ENCODE peak calls at places on chromosomes 5 and 9, in six cellular contexts. F, P, K, S, Z and D are unnamed samples.

GRCh38 chr9:126933334-126933980 is 18.9 kb downstream of the RALGPS1 start:
- DNase-seq in F (no peak), P (no peak), K (no peak), S (no peak), Z (no peak), D (no peak)

GRCh38 chr9:109117856-109118801 is 1.6 kb downstream of the TMEM245 start:
- DNase-seq in F (no peak), P (no peak), K (no peak), S (peak; percentile 88), Z (peak; percentile 79), D (no peak)

GRCh38 chr9:94270009-94270408 is 10.9 kb downstream of the ZNF169 start:
- DNase-seq in F (no peak), P (no peak), K (no peak), S (no peak), Z (no peak), D (no peak)

GRCh38 chr5:126947146-126948010 is 83.0 kb downstream of the MARCHF3 start:
- DNase-seq in F (peak; percentile 56), P (no peak), K (no peak), S (no peak), Z (no peak), D (no peak)

GRCh38 chr5:89313044-89313443 is 430.1 kb upstream of the MEF2C start:
- DNase-seq in F (no peak), P (no peak), K (no peak), S (peak; percentile 82), Z (peak; percentile 99), D (no peak)

GRCh38 chr9:94805585-94805984 is 79.1 kb downstream of the AOPEP start:
- DNase-seq in F (no peak), P (peak; percentile 88), K (peak; percentile 69), S (peak; percentile 89), Z (peak; percentile 99), D (no peak)

GRCh38 chr9:81999806-82000205 is 11.2 kb downstream of the SPATA31D1 start:
- DNase-seq in F (no peak), P (no peak), K (no peak), S (no peak), Z (no peak), D (no peak)

GRCh38 chr9:130186839-130187522 is 14.8 kb downstream of the NCS1 start:
- DNase-seq in F (no peak), P (no peak), K (peak; percentile 86), S (peak; percentile 75), Z (peak; percentile 69), D (no peak)

GRCh38 chr9:72065076-72065475 is 4.7 kb upstream of the C9orf57 start:
- DNase-seq in F (no peak), P (no peak), K (no peak), S (peak; percentile 37), Z (peak; percentile 71), D (no peak)

GRCh38 chr9:10371824-10372223 is 241.0 kb downstream of the PTPRD start:
- DNase-seq in F (no peak), P (no peak), K (no peak), S (no peak), Z (no peak), D (no peak)

GRCh38 chr5:3853366-3853765 is 257.7 kb downstream of the IRX1 start:
- DNase-seq in F (no peak), P (no peak), K (no peak), S (no peak), Z (no peak), D (no peak)

GRCh38 chr5:67289763-67290521 is 93.3 kb upstream of the CD180 start:
- DNase-seq in F (no peak), P (no peak), K (no peak), S (no peak), Z (no peak), D (no peak)

GRCh38 chr9:93126825-93127368 is 7.2 kb downstream of the NINJ1 start:
- DNase-seq in F (no peak), P (no peak), K (no peak), S (no peak), Z (no peak), D (no peak)

GRCh38 chr9:118751077-118751847 is 618.0 kb downstream of the BRINP1 start:
- DNase-seq in F (no peak), P (no peak), K (no peak), S (no peak), Z (no peak), D (no peak)

GRCh38 chr9:15492485-15493150 is 18.2 kb downstream of the PSIP1 start:
- DNase-seq in F (no peak), P (no peak), K (no peak), S (no peak), Z (no peak), D (no peak)

GRCh38 chr5:164191240-164191639 is 685.8 kb downstream of the MAT2B start:
- DNase-seq in F (no peak), P (no peak), K (no peak), S (peak; percentile 78), Z (peak; percentile 12), D (no peak)

GRCh38 chr5:91307023-91307422 is 76.1 kb downstream of the ARRDC3 start:
- DNase-seq in F (no peak), P (no peak), K (no peak), S (no peak), Z (peak; percentile 33), D (no peak)

GRCh38 chr5:132489871-132490483 is 596 bp downstream of the IRF1 start:
- DNase-seq in F (peak; percentile 81), P (no peak), K (no peak), S (peak; percentile 22), Z (no peak), D (no peak)

DNA sequence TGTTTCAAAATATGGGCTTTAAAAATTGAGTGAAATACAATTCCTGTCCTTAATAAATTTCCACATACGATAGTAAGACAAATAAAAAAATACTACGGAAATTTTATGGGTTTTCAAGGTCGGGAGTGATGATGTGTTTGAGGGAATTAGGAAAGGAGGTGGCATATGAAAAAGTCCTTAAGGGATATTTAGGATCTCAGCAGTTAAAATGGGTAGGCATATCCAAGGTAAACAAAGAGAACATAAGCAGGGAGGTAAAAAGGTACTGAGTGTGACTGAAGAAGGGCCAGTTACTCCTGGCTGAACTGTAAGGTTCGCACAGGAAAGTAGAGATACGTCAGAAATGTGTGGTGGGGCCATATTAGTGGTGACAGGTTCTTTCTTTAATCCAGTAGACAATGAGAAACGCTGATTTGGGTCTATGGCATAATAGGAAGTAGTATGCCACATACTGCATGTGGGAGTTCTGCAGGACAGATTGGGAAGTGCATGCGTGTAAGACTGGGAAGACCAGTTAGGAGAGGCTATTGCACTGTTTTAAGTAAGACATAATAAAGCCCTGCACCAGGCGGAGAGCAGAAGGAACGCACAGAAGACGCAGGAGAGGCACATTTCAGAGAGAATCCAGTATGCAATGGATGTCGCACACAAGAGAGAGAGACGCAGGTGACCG is 932 bp upstream of the HMGCR start:
- DNase-seq in F (peak; percentile 50), P (peak; percentile 50), K (peak; percentile 53), S (peak; percentile 69), Z (peak; percentile 78), D (peak; percentile 25)
- TF ChIP-seq CTCF in F (no peak), P (peak; percentile 62), K (peak; percentile 56), S (no peak), Z (peak; percentile 61), D (no peak)

DNA sequence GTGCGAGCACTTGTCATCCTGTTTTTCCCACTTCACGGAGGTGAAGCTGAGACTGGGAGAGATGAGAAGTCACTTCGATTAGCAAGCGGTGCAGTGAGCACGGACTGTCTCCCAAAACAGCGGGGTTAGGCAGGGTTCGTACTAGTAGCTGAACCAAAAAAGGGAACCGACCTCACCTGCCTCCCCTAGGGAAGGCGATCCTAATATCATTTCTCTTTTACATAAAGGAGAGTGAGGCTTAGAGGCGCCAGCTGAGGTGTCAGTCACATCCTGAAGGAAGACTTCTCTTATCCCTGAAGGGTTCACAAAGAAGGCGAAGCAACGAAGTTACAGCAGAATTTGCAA is 506 bp upstream of the KIAA1191 start:
- DNase-seq in F (no peak), P (no peak), K (no peak), S (no peak), Z (no peak), D (no peak)
- TF ChIP-seq CTCF in F (no peak), P (no peak), K (no peak), S (no peak), Z (no peak), D (no peak)

GRCh38 chr5:1129725-1130082 is 17.8 kb upstream of the SLC12A7 start:
- DNase-seq in F (no peak), P (no peak), K (peak; percentile 95), S (peak; percentile 65), Z (no peak), D (no peak)

GRCh38 chr5:1128977-1129724 is 17.3 kb upstream of the SLC12A7 start:
- DNase-seq in F (no peak), P (no peak), K (no peak), S (no peak), Z (no peak), D (no peak)

GRCh38 chr5:1131726-1132125 is 19.9 kb upstream of the SLC12A7 start:
- DNase-seq in F (no peak), P (no peak), K (no peak), S (no peak), Z (no peak), D (no peak)

GRCh38 chr5:1131191-1131621 is 19.3 kb upstream of the SLC12A7 start:
- DNase-seq in F (no peak), P (no peak), K (no peak), S (no peak), Z (no peak), D (no peak)

DNA sequence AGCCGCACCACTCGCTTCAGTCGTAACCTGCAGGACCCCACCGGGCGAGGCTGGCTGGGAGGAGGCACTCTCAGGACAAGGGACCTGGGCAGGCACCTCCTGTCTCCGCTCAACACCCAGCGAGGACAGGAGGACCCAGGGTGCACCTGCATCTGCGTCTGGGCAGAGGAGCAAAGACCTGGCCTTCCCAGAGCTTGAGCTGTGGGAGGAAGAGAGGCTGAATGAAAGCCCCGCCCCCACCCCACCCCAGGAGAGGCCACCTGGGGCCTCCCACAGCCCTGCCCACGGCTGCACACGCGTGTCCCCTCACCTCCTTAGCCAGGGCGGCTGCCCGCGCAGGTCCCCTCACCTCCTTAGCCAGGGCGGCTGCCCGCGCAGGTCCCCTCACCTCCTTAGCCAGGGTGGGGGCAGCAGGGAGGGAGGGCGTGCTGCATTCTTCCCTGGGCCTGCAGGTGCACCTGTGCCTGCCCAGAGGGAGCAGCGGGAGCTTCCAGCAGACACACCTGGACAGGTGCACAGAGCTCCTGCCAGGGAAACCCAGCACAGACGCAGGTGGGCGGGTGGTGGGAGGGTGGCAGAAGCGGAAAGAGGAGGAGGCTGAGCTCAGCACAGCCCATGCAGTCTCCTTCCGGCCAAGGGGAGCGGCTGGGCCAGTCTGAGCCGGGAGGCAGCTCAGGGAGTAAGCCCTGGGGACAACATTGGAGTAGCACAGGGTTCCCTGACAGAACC is 18.5 kb upstream of the SLC12A7 start:
- DNase-seq in F (peak; percentile 71), P (no peak), K (peak; percentile 99), S (peak; percentile 59), Z (no peak), D (no peak)
- TF ChIP-seq CTCF in F (no peak), P (no peak), K (peak; percentile 27), S (no peak), Z (no peak), D (no peak)

DNA sequence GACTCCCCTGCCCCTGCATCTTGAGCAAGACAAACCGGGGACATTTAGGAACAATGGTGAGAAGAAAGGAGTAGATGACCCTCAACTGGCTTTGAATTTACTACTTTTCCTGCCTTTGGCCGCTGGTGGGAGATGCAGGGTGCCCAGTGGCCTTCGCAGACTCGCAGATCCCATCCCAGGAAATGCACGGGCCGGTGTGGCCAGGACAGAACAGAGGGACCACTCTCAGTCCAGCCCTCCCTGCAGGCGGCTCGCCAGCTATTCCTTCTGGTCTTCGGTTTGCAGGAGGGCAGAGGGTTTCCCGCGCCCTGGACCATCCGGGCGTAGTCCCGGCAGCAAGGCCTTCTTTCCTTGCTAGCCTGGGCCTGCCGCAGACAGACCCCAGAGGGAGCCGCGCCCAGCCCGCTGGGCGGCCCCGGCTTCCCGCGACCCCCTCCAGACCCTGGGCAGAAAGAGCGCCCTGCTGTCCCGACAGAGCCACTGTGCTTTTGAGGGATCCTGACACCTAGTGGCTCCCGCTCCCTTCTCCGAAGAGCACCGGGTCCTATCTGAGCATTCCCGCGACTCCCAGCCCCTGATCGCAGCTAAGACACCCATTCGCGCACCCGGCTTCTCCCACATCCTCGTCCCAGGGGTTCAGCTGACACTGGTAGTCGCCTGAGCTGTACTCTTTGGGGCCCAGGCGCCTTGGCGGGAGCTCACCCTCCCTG is 1.2 kb downstream of the CFAP90 start:
- DNase-seq in F (no peak), P (no peak), K (no peak), S (no peak), Z (no peak), D (peak; percentile 30)
- TF ChIP-seq CTCF in F (no peak), P (no peak), K (no peak), S (no peak), Z (peak; percentile 28), D (no peak)